ENCODE peak calls at places on chromosomes 5 and 9, in four cellular contexts. Q is stimulated activated CD4-positive, alpha-beta T cell treated with anti-CD3 and anti-CD28 coated beads, Interleukin-4, amount 100 ng/mL, for 48 hours; M is NCI-H146; K is GM10248. H is an unnamed sample.

GRCh38 chr9:136093995-136094881 is 851 bp downstream of the NACC2 start:
- DNase-seq in Q (peak), M (peak), K (no peak), H (no peak)

GRCh38 chr5:123035320-123035949 is 1.1 kb downstream of the PPIC start:
- DNase-seq in Q (no peak), M (no peak), K (peak), H (no peak)

GRCh38 chr9:90894956-90895687 is 93.5 kb downstream of the SYK start:
- DNase-seq in Q (no peak), M (no peak), K (no peak), H (no peak)

GRCh38 chr5:73759771-73760170 is 133.8 kb downstream of the ARHGEF28 start:
- DNase-seq in Q (no peak), M (no peak), K (no peak), H (no peak)

GRCh38 chr5:36897616-36898015 is 21.0 kb downstream of the NIPBL start:
- DNase-seq in Q (no peak), M (no peak), K (no peak), H (no peak)

GRCh38 chr5:36373527-36374086 is 71.9 kb upstream of the RANBP3L start:
- DNase-seq in Q (no peak), M (no peak), K (no peak), H (no peak)

GRCh38 chr5:14250094-14250777 is 107.1 kb downstream of the TRIO start:
- DNase-seq in Q (no peak), M (peak), K (no peak), H (no peak)

GRCh38 chr5:62938927-62939326 is 360.3 kb downstream of the LRRC70 start:
- DNase-seq in Q (no peak), M (no peak), K (no peak), H (no peak)

GRCh38 chr9:110767559-110768063 is 99.0 kb downstream of the MUSK start:
- DNase-seq in Q (no peak), M (no peak), K (no peak), H (no peak)

GRCh38 chr9:69186841-69187611 is 12.9 kb downstream of the TJP2 start:
- DNase-seq in Q (no peak), M (no peak), K (no peak), H (no peak)

GRCh38 chr5:88396126-88396525 is 127.5 kb upstream of the TMEM161B start:
- DNase-seq in Q (no peak), M (no peak), K (no peak), H (no peak)